ENCODE peak calls at places on chromosomes 3 and 15, in four cellular contexts. One of them, this sample, is unnamed.

GRCh38 chr3:257826-258225 is 61.3 kb downstream of the CHL1 start:
- DNase-seq in T-helper 2 cell: no peak
- DNase-seq in NCI-H1417 treated with DMSO at 0.1 percent for 48 hours: no peak
- DNase-seq in Caco-2: no peak
- DNase-seq in this sample: no peak

GRCh38 chr3:187957209-187957981 is 196.6 kb upstream of the LPP start:
- DNase-seq in NCI-H1417 treated with DMSO at 0.1 percent for 48 hours: no peak
- DNase-seq in Caco-2: no peak
- DNase-seq in T-helper 2 cell: no peak
- DNase-seq in this sample: no peak

GRCh38 chr15:92801774-92802464 is 98.2 kb upstream of the CHD2 start:
- DNase-seq in T-helper 2 cell: no peak
- DNase-seq in Caco-2: no peak
- DNase-seq in NCI-H1417 treated with DMSO at 0.1 percent for 48 hours: no peak
- DNase-seq in this sample: no peak

GRCh38 chr3:13371100-13372075 is 48.7 kb downstream of the NUP210 start:
- DNase-seq in NCI-H1417 treated with DMSO at 0.1 percent for 48 hours: no peak
- DNase-seq in T-helper 2 cell: no peak
- DNase-seq in Caco-2: no peak
- DNase-seq in this sample: no peak

GRCh38 chr3:133987136-133987535 is 42.6 kb downstream of the SLCO2A1 start:
- DNase-seq in Caco-2: no peak
- DNase-seq in NCI-H1417 treated with DMSO at 0.1 percent for 48 hours: no peak
- DNase-seq in T-helper 2 cell: no peak
- DNase-seq in this sample: no peak

GRCh38 chr3:129609591-129610169 is 3.2 kb upstream of the PLXND1 start:
- DNase-seq in T-helper 2 cell: no peak
- DNase-seq in Caco-2: no peak
- DNase-seq in NCI-H1417 treated with DMSO at 0.1 percent for 48 hours: no peak
- DNase-seq in this sample: no peak

GRCh38 chr3:58667229-58667628 is 655 bp upstream of the FAM3D start:
- DNase-seq in Caco-2: no peak
- DNase-seq in NCI-H1417 treated with DMSO at 0.1 percent for 48 hours: no peak
- DNase-seq in T-helper 2 cell: no peak
- DNase-seq in this sample: no peak

GRCh38 chr3:129602730-129603560 is 3.5 kb downstream of the PLXND1 start:
- DNase-seq in NCI-H1417 treated with DMSO at 0.1 percent for 48 hours: no peak
- DNase-seq in Caco-2: no peak
- DNase-seq in T-helper 2 cell: no peak
- DNase-seq in this sample: no peak